ENCODE peak calls at places on chromosomes 11 and 22, in seven cellular contexts. R is NCI-H2081 treated with DMSO at 0.1 percent for 48 hours; K is activated T-cell treated with anti-CD3 and anti-CD28 coated beads, Interleukin-2, amount 50 U/mL, for 72 hours; M is EL; D is HEK293T; L is prostate gland; E is RCC 7860. C is an unnamed sample.

GRCh38 chr11:74702383-74703007 is 28.7 kb downstream of the CHRDL2 start:
- DNase-seq in R (peak), K (peak), M (peak), D (peak), L (no peak), E (peak), C (peak)

GRCh38 chr11:100980156-100980555 is 149.5 kb downstream of the PGR start:
- DNase-seq in R (peak), K (no peak), M (no peak), D (no peak), L (no peak), E (no peak), C (no peak)

GRCh38 chr11:69297926-69298777 is 4.2 kb downstream of the MYEOV start:
- DNase-seq in R (no peak), K (peak), M (peak), D (no peak), L (peak), E (peak), C (no peak)

GRCh38 chr22:50308597-50308935 is 1.1 kb upstream of the PLXNB2 start:
- DNase-seq in R (no peak), K (no peak), M (peak), D (no peak), L (no peak), E (peak), C (no peak)

GRCh38 chr22:33274214-33274828 is 216.1 kb upstream of the SYN3 start:
- DNase-seq in R (no peak), K (peak), M (no peak), D (peak), L (no peak), E (no peak), C (peak)

GRCh38 chr11:66068154-66068821 is 1.8 kb upstream of the PACS1 start:
- DNase-seq in R (no peak), K (peak), M (peak), D (peak), L (peak), E (peak), C (peak)

GRCh38 chr22:21641795-21642583 is at the start of gene SDF2L1:
- DNase-seq in R (peak), K (peak), M (peak), D (peak), L (peak), E (peak), C (peak)

GRCh38 chr11:77658213-77659013 is 20.8 kb upstream of the CLNS1A start:
- DNase-seq in R (no peak), K (no peak), M (no peak), D (no peak), L (no peak), E (no peak), C (no peak)

GRCh38 chr11:11171854-11172253 is 181.2 kb downstream of the CSNK2A3 start:
- DNase-seq in R (no peak), K (no peak), M (no peak), D (no peak), L (no peak), E (no peak), C (no peak)

GRCh38 chr22:30116362-30117117 is 36.3 kb downstream of the HORMAD2 start:
- DNase-seq in R (no peak), K (no peak), M (peak), D (no peak), L (no peak), E (peak), C (no peak)

GRCh38 chr11:132106336-132106982 is 736.0 kb downstream of the NTM start:
- DNase-seq in R (peak), K (no peak), M (no peak), D (no peak), L (no peak), E (no peak), C (no peak)

GRCh38 chr11:57155838-57156583 is 25.7 kb upstream of the LRRC55 start:
- DNase-seq in R (no peak), K (no peak), M (no peak), D (no peak), L (no peak), E (no peak), C (no peak)

GRCh38 chr11:440065-441042 is 1.5 kb downstream of the ANO9 start:
- DNase-seq in R (no peak), K (no peak), M (no peak), D (no peak), L (no peak), E (no peak), C (no peak)

GRCh38 chr22:37208401-37209139 is 3.7 kb downstream of the SSTR3 start:
- DNase-seq in R (no peak), K (no peak), M (no peak), D (no peak), L (no peak), E (no peak), C (no peak)

GRCh38 chr11:86247608-86248007 is 3.1 kb downstream of the EED start:
- DNase-seq in R (no peak), K (no peak), M (no peak), D (no peak), L (no peak), E (no peak), C (no peak)

GRCh38 chr11:77672276-77672675 is 34.7 kb upstream of the CLNS1A start:
- DNase-seq in R (no peak), K (no peak), M (peak), D (no peak), L (no peak), E (peak), C (no peak)

GRCh38 chr11:35030716-35031213 is 108.2 kb upstream of the CD44 start:
- DNase-seq in R (no peak), K (peak), M (peak), D (peak), L (no peak), E (peak), C (no peak)

GRCh38 chr11:76699461-76700091 is 29.0 kb upstream of the LRRC32 start:
- DNase-seq in R (no peak), K (no peak), M (peak), D (no peak), L (no peak), E (peak), C (no peak)

GRCh38 chr11:75577198-75577597 is 15.1 kb downstream of the SERPINH1 start:
- DNase-seq in R (no peak), K (peak), M (peak), D (peak), L (peak), E (no peak), C (peak)

GRCh38 chr22:42645341-42645937 is 3.8 kb downstream of the CYB5R3 start:
- DNase-seq in R (no peak), K (no peak), M (no peak), D (no peak), L (no peak), E (no peak), C (no peak)

GRCh38 chr11:126926376-126926791 is 74.2 kb downstream of the KIRREL3 start:
- DNase-seq in R (no peak), K (no peak), M (no peak), D (no peak), L (no peak), E (no peak), C (no peak)

GRCh38 chr11:80860632-80861031 is 1419.8 kb upstream of the TENM4 start:
- DNase-seq in R (no peak), K (no peak), M (no peak), D (no peak), L (no peak), E (no peak), C (no peak)

GRCh38 chr11:33636104-33636503 is 64.5 kb downstream of the C11orf91 start:
- DNase-seq in R (no peak), K (no peak), M (peak), D (no peak), L (no peak), E (no peak), C (no peak)

GRCh38 chr11:64747961-64748715 is 4.2 kb upstream of the RASGRP2 start:
- DNase-seq in R (no peak), K (no peak), M (peak), D (no peak), L (no peak), E (no peak), C (no peak)

GRCh38 chr11:2375341-2375853 is 1.7 kb upstream of the CD81 start:
- DNase-seq in R (no peak), K (no peak), M (no peak), D (no peak), L (no peak), E (no peak), C (no peak)

GRCh38 chr22:35126993-35127392 is 61.0 kb downstream of the ISX start:
- DNase-seq in R (no peak), K (peak), M (no peak), D (no peak), L (no peak), E (no peak), C (no peak)

GRCh38 chr11:68016161-68016903 is 6.2 kb downstream of the ALDH3B1 start:
- DNase-seq in R (no peak), K (no peak), M (no peak), D (no peak), L (no peak), E (no peak), C (peak)

GRCh38 chr11:78350101-78350645 is 67.4 kb downstream of the GAB2 start:
- DNase-seq in R (no peak), K (no peak), M (peak), D (no peak), L (no peak), E (no peak), C (peak)

GRCh38 chr11:92211576-92212167 is 12.9 kb upstream of the FAT3 start:
- DNase-seq in R (no peak), K (no peak), M (peak), D (peak), L (peak), E (no peak), C (no peak)

GRCh38 chr22:24758164-24758799 is 16.2 kb downstream of the PIWIL3 start:
- DNase-seq in R (no peak), K (peak), M (peak), D (peak), L (peak), E (peak), C (peak)

GRCh38 chr11:99822846-99823565 is 802.3 kb downstream of the CNTN5 start:
- DNase-seq in R (no peak), K (no peak), M (no peak), D (no peak), L (no peak), E (no peak), C (no peak)

GRCh38 chr22:23054531-23055257 is 15.6 kb upstream of the GNAZ start:
- DNase-seq in R (no peak), K (no peak), M (no peak), D (no peak), L (no peak), E (no peak), C (no peak)

GRCh38 chr22:43823353-43823908 is 11.3 kb upstream of the EFCAB6 start:
- DNase-seq in R (no peak), K (no peak), M (no peak), D (no peak), L (no peak), E (peak), C (no peak)

GRCh38 chr11:1782831-1783724 is 19.4 kb upstream of the CTSD start:
- DNase-seq in R (no peak), K (no peak), M (peak), D (no peak), L (no peak), E (peak), C (no peak)

GRCh38 chr11:3920148-3920852 is 64.8 kb downstream of the STIM1 start:
- DNase-seq in R (no peak), K (peak), M (peak), D (no peak), L (no peak), E (peak), C (no peak)

GRCh38 chr11:1538153-1538552 is 33.9 kb downstream of the DUSP8 start:
- DNase-seq in R (no peak), K (no peak), M (no peak), D (no peak), L (no peak), E (no peak), C (no peak)

GRCh38 chr11:64745219-64745522 is 1.2 kb upstream of the RASGRP2 start:
- DNase-seq in R (no peak), K (peak), M (no peak), D (no peak), L (no peak), E (no peak), C (peak)

C was measured in HAP-1.